ENCODE peak calls at places on chromosomes 3 and 15, in ten cellular contexts. Z, H, J, P, T, N, Y, A, C and Q are unnamed samples. For H3K4me1, the result is how much of the 10 kb centered on the place peaks cover.

GRCh38 chr3:80297720-80298119 is 529.9 kb upstream of the ROBO1 start:
- DNase-seq in H (no peak), Z (no peak), Y (no peak), P (no peak), C (no peak), J (no peak), T (no peak), N (no peak), A (no peak), Q (no peak)

GRCh38 chr15:74263473-74263872 is 27.3 kb downstream of the CCDC33 start:
- DNase-seq in A (no peak), N (no peak), P (no peak), T (no peak), H (no peak), Y (no peak), J (no peak), Z (no peak), C (no peak), Q (no peak)

GRCh38 chr3:113736548-113737089 is 9.4 kb downstream of the NAA50 start:
- DNase-seq in H (no peak), T (peak), A (no peak), Y (no peak), J (no peak), N (no peak), P (peak), Z (no peak), C (peak), Q (peak)

GRCh38 chr3:25818335-25818734 is 28.4 kb downstream of the OXSM start:
- DNase-seq in Y (no peak), P (no peak), T (no peak), N (no peak), Z (no peak), J (no peak), H (no peak), A (no peak), C (no peak), Q (no peak)

GRCh38 chr15:56792211-56792610 is 58.9 kb upstream of the ZNF280D start:
- DNase-seq in Y (no peak), T (no peak), P (no peak), C (no peak), N (no peak), Z (no peak), H (no peak), J (no peak), A (no peak), Q (no peak)

GRCh38 chr3:111739241-111739952 is 119.7 kb upstream of the PHLDB2 start:
- DNase-seq in Y (no peak), Z (peak), A (no peak), T (no peak), H (no peak), J (no peak), P (no peak), C (no peak), N (no peak), Q (peak)

GRCh38 chr15:88627463-88627862 is 6.3 kb downstream of the AEN start:
- DNase-seq in J (no peak), A (no peak), N (no peak), T (peak), C (no peak), Z (no peak), Y (no peak), P (peak), H (no peak), Q (no peak)

GRCh38 chr15:67174864-67175573 is 79.4 kb downstream of the AAGAB start:
- DNase-seq in T (no peak), C (peak), N (no peak), P (no peak), Z (no peak), J (no peak), Y (no peak), A (no peak), H (peak), Q (peak)

GRCh38 chr15:54082836-54083492 is 104.7 kb downstream of the UNC13C start:
- DNase-seq in J (no peak), T (no peak), N (no peak), Z (no peak), H (peak), P (no peak), Y (no peak), C (no peak), A (peak), Q (peak)

GRCh38 chr3:56799251-56799882 is 2.4 kb downstream of the ARHGEF3 start:
- DNase-seq in C (no peak), P (peak), Z (no peak), A (no peak), T (peak), N (no peak), H (no peak), Y (no peak), J (no peak), Q (peak)

GRCh38 chr3:46903341-46904302 is 26.1 kb downstream of the PTH1R start:
- DNase-seq in C (peak), A (peak), J (peak), H (no peak), N (peak), Y (peak), Z (no peak), T (no peak), P (no peak), Q (peak)

GRCh38 chr3:142844339-142844977 is 44.4 kb downstream of the PCOLCE2 start:
- DNase-seq in C (no peak), P (peak), A (no peak), H (no peak), T (no peak), J (no peak), N (no peak), Y (no peak), Z (no peak), Q (peak)

GRCh38 chr15:30059771-30060170 is 23.0 kb upstream of the GOLGA8J start:
- DNase-seq in C (no peak), P (no peak), H (no peak), Y (no peak), J (no peak), N (no peak), Z (no peak), T (no peak), A (no peak), Q (no peak)

GRCh38 chr3:156448300-156448699 is 106.6 kb downstream of the SSR3 start:
- DNase-seq in T (peak), H (no peak), C (no peak), Z (no peak), A (no peak), J (no peak), N (no peak), Y (no peak), P (peak), Q (peak)

GRCh38 chr3:42663581-42664442 is 10.3 kb downstream of the ZBTB47 start:
- DNase-seq in J (no peak), N (no peak), P (no peak), Z (no peak), Y (no peak), H (no peak), T (no peak), A (peak), C (no peak), Q (no peak)

GRCh38 chr3:53354945-53355498 is 7.7 kb upstream of the DCP1A start:
- DNase-seq in J (no peak), T (no peak), P (no peak), N (no peak), A (no peak), H (no peak), Z (no peak), C (no peak), Y (no peak), Q (peak)

GRCh38 chr3:134179508-134179907 is 71.2 kb downstream of the RYK start:
- DNase-seq in H (no peak), Y (no peak), C (no peak), P (no peak), N (no peak), J (no peak), Z (no peak), T (no peak), A (no peak), Q (no peak)

GRCh38 chr3:160538906-160539305 is 26.5 kb downstream of the KPNA4 start:
- DNase-seq in Z (no peak), A (no peak), Y (no peak), T (no peak), N (no peak), C (no peak), J (no peak), P (no peak), H (no peak), Q (no peak)

GRCh38 chr3:15152166-15152565 is 53.2 kb upstream of the RBSN start:
- DNase-seq in N (no peak), Z (no peak), P (no peak), Y (no peak), H (no peak), A (no peak), T (no peak), C (no peak), J (no peak), Q (peak)

GRCh38 chr3:122962149-122962548 is 65.4 kb downstream of the SEMA5B start:
- DNase-seq in Z (no peak), A (peak), P (no peak), C (no peak), J (no peak), Y (no peak), T (no peak), N (no peak), H (no peak), Q (no peak)

GRCh38 chr3:157064402-157064801 is 95.5 kb downstream of the CCNL1 start:
- DNase-seq in Z (no peak), J (no peak), P (peak), T (no peak), H (no peak), Y (no peak), C (no peak), N (peak), A (peak), Q (no peak)

GRCh38 chr3:110789315-110789714 is 282.3 kb upstream of the NECTIN3 start:
- DNase-seq in Y (no peak), P (no peak), T (no peak), N (no peak), A (no peak), Z (no peak), J (no peak), C (no peak), H (no peak), Q (no peak)

GRCh38 chr3:179027326-179027900 is 44.2 kb downstream of the ZMAT3 start:
- DNase-seq in N (no peak), C (no peak), T (no peak), P (no peak), Y (no peak), A (no peak), H (no peak), J (no peak), Z (no peak), Q (no peak)

GRCh38 chr15:34064443-34064842 is 25.4 kb upstream of the AVEN start:
- DNase-seq in T (no peak), J (no peak), N (no peak), H (no peak), A (no peak), Z (no peak), Y (no peak), P (no peak), C (no peak), Q (no peak)

GRCh38 chr3:74515451-74515850 is 99.0 kb downstream of the CNTN3 start:
- DNase-seq in J (no peak), Y (no peak), P (no peak), A (no peak), C (no peak), H (no peak), N (no peak), T (no peak), Z (no peak), Q (no peak)

GRCh38 chr3:183725387-183725786 is 27.8 kb downstream of the YEATS2 start:
- DNase-seq in P (no peak), A (no peak), N (no peak), T (no peak), C (no peak), Z (no peak), Y (no peak), J (no peak), H (no peak), Q (no peak)

GRCh38 chr15:85754993-85755392 is 39.7 kb downstream of the KLHL25 start:
- DNase-seq in T (no peak), H (no peak), Z (peak), C (peak), Y (no peak), J (no peak), P (no peak), A (peak), N (peak), Q (no peak)

GRCh38 chr15:75067123-75067854 is 43.9 kb downstream of the PPCDC start:
- DNase-seq in Y (no peak), N (no peak), Z (no peak), H (peak), C (no peak), J (no peak), P (peak), A (no peak), T (no peak), Q (peak)

GRCh38 chr3:63679181-63679580 is 26.7 kb downstream of the SNTN start:
- DNase-seq in C (no peak), Y (no peak), T (no peak), J (no peak), N (no peak), Z (no peak), P (no peak), A (no peak), H (no peak), Q (no peak)

GRCh38 chr3:49661281-49661680 is 12.9 kb upstream of the APEH start:
- DNase-seq in A (no peak), N (no peak), C (no peak), Y (no peak), J (no peak), T (no peak), H (no peak), Z (no peak), P (no peak), Q (no peak)

GRCh38 chr3:61595826-61596225 is 34.5 kb downstream of the PTPRG start:
- DNase-seq in C (no peak), N (no peak), H (no peak), P (no peak), A (no peak), J (no peak), Y (no peak), T (no peak), Z (no peak), Q (no peak)

GRCh38 chr3:54660599-54661210 is 267.2 kb downstream of the LRTM1 start:
- DNase-seq in A (peak), J (no peak), Z (peak), T (no peak), P (no peak), C (no peak), Y (peak), H (no peak), N (no peak), Q (no peak)

GRCh38 chr3:168289480-168289879 is 193.8 kb upstream of the GOLIM4 start:
- DNase-seq in P (no peak), N (no peak), Z (no peak), Y (no peak), C (no peak), J (no peak), H (no peak), A (no peak), T (no peak), Q (no peak)

GRCh38 chr3:47362704-47363103 is 18.1 kb upstream of the PTPN23 start:
- DNase-seq in N (no peak), Y (no peak), T (peak), H (no peak), C (no peak), J (peak), Z (no peak), P (no peak), A (no peak), Q (peak)

GRCh38 chr3:179710079-179710478 is 57.2 kb downstream of the USP13 start:
- DNase-seq in N (no peak), H (no peak), Y (no peak), A (no peak), T (no peak), C (no peak), Z (no peak), P (no peak), J (no peak), Q (no peak)

GRCh38 chr3:130935761-130936160 is 41.9 kb downstream of the ATP2C1 start:
- DNase-seq in A (no peak), N (no peak), Y (no peak), J (no peak), H (no peak), Z (no peak), C (no peak), T (no peak), P (no peak), Q (no peak)

GRCh38 chr3:77247063-77247462 is 207.2 kb downstream of the ROBO2 start:
- DNase-seq in Z (no peak), N (no peak), T (no peak), Y (no peak), A (no peak), J (no peak), P (no peak), H (no peak), C (no peak), Q (no peak)

DNA sequence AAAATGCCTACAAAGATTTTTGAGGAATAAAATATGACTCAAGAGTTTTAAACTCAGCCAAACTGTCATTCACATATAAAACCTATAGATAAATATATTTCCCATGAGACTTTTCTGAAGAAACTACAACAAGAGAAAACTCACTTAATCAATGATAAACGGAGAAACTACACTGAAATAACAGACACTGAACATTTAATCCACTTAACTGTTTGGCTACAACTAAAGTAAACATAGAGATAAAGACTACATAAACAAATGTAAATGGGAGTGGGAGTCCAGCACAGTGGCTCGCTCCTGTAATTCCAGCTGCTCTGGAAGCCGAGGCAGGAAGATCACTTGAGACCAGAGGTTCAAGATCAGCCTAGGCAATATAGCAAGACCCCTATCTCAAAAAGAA is 79.2 kb downstream of the MEX3B start:
- DNase-seq in A (no peak), P (no peak), J (no peak), Z (no peak), N (no peak), C (no peak), T (no peak), H (no peak), Y (no peak), Q (no peak)
- H3K4me1 ChIP-seq in A (under half), P (under half), J (under half), Z (under half), N (under half), C (under half), T (under half), H (under half), Y (under half), Q (under half)

DNA sequence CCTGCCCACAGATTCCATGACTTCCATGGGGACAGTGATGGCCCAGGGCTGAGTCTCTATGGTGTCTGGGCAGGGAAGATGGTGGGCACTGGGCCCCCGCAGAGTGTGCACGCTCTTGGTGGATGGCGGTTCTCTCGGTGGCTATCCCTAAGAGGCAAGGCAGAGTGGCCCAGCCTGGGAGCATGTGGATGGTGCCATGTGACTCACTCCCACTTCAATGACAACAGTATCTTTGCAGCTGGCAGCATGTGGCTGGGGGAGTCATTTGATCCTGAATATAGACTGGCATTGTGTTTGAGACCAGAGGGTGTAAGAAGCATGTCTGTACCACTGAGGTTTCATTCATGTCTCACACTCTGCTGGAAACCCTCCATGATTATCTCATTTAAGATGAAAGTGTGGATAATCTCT is 101.2 kb downstream of the CORO2B start:
- DNase-seq in C (peak), N (no peak), A (no peak), T (no peak), P (no peak), Z (no peak), Y (no peak), J (no peak), H (no peak), Q (no peak)
- H3K4me1 ChIP-seq in C (under half), N (under half), A (under half), T (under half), P (under half), Z (under half), Y (under half), J (under half), H (under half), Q (under half)

DNA sequence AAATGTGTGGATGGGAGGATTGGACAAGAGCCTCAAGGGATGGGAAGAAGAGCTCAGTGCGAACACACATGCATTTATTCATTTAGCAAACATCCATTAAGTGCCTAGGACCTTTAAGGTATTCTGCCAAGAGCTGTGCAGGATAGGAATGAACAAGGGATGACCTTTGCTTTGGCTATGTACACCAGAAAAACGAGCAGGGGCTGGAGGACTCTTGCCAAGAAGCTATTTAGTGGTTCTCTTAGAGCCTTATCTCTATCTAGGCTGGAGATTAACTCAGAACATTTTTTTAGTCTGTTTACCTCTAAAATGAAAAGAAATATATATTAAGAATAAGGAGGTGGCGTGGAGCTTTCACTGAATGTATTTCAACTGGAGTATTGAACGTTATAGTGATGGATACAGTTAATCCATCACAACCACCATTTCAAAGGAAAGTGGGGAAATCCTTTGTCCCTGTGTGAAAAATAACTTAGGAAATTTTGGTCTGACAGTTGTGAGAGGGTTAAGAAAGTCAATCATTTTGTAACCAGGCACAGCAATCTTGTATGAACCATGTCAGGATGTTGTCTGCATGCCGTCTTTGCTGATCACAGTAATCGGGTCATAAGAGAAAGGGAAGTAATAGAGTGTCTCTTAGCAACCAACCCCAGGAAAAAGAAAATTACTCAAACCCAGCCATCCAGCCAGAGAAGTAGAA is 279.0 kb downstream of the LPP start:
- DNase-seq in N (no peak), Y (no peak), A (no peak), C (no peak), H (no peak), T (no peak), J (no peak), Z (no peak), P (no peak), Q (peak)
- H3K4me1 ChIP-seq in N (under half), Y (under half), A (under half), C (under half), H (under half), T (under half), J (under half), Z (under half), P (under half), Q (under half)

GRCh38 chr3:141070727-141071357 is 19.7 kb downstream of the SPSB4 start:
- DNase-seq in T (no peak), P (no peak), Y (no peak), N (no peak), C (no peak), A (no peak), Z (no peak), H (no peak), J (peak), Q (no peak)
- H3K4me1 ChIP-seq in T (under half), P (under half), Y (under half), N (under half), C (under half), A (under half), Z (under half), H (under half), J (under half), Q (under half)